ENCODE peak calls at places on chromosome X, in four cellular contexts. G, D, F and N are unnamed samples.

GRCh38 chrX:4656419-4656818 is 943.0 kb upstream of the PRKX start:
- DNase-seq in G (no peak), D (no peak), F (no peak), N (no peak)

GRCh38 chrX:134782796-134783195 is 124.5 kb upstream of the PLAC1 start:
- DNase-seq in G (no peak), D (no peak), F (no peak), N (no peak)

GRCh38 chrX:124388562-124388961 is 42.2 kb downstream of the SH2D1A start:
- DNase-seq in G (peak; percentile 71), D (peak; percentile 36), F (peak; percentile 34), N (peak; percentile 17)

GRCh38 chrX:9530848-9531274 is 66.0 kb downstream of the TBL1X start:
- DNase-seq in G (peak; percentile 62), D (peak; percentile 82), F (peak; percentile 44), N (peak; percentile 40)

GRCh38 chrX:67568769-67569168 is 24.9 kb downstream of the AR start:
- DNase-seq in G (no peak), D (no peak), F (no peak), N (no peak)

GRCh38 chrX:70455366-70456202 is 10.9 kb downstream of the DLG3 start:
- DNase-seq in G (no peak), D (no peak), F (no peak), N (no peak)

GRCh38 chrX:76253432-76253831 is 80.6 kb downstream of the PBDC1 start:
- DNase-seq in G (peak; percentile 52), D (peak; percentile 25), F (peak; percentile 2), N (no peak)

GRCh38 chrX:130060122-130061069 is 49.9 kb downstream of the ELF4 start:
- DNase-seq in G (peak; percentile 73), D (peak; percentile 80), F (peak; percentile 41), N (peak; percentile 76)

GRCh38 chrX:152895724-152896420 is 2.0 kb upstream of the ZNF185 start:
- DNase-seq in G (no peak), D (no peak), F (no peak), N (no peak)

GRCh38 chrX:9278475-9279270 is 186.2 kb upstream of the TBL1X start:
- DNase-seq in G (no peak), D (no peak), F (no peak), N (no peak)

GRCh38 chrX:71217298-71217697 is 5.7 kb upstream of the GJB1 start:
- DNase-seq in G (no peak), D (no peak), F (no peak), N (no peak)

GRCh38 chrX:125205918-125206665 is 113.6 kb upstream of the TEX13C start:
- DNase-seq in G (no peak), D (no peak), F (no peak), N (no peak)

GRCh38 chrX:20267924-20268701 is 1.4 kb upstream of the RPS6KA3 start:
- DNase-seq in G (no peak), D (peak; percentile 62), F (peak; percentile 23), N (no peak)

GRCh38 chrX:23879380-23880090 is 28.2 kb downstream of the APOO start:
- DNase-seq in G (no peak), D (no peak), F (no peak), N (no peak)

GRCh38 chrX:131816551-131817136 is 206.5 kb upstream of the STK26 start:
- DNase-seq in G (peak; percentile 86), D (peak; percentile 88), F (peak; percentile 32), N (peak; percentile 81)

GRCh38 chrX:17065100-17065499 is 118.6 kb downstream of the REPS2 start:
- DNase-seq in G (no peak), D (no peak), F (no peak), N (no peak)

GRCh38 chrX:68717663-68718442 is 70.4 kb downstream of the STARD8 start:
- DNase-seq in G (no peak), D (peak; percentile 11), F (no peak), N (no peak)

GRCh38 chrX:79270401-79270800 is 96.7 kb downstream of the ITM2A start:
- DNase-seq in G (peak; percentile 74), D (peak; percentile 22), F (no peak), N (no peak)

GRCh38 chrX:130339408-130340222 is at the start of gene SLC25A14:
- DNase-seq in G (peak; percentile 80), D (peak; percentile 76), F (peak; percentile 41), N (peak; percentile 72)

GRCh38 chrX:14871767-14872166 is 1.1 kb downstream of the FANCB start:
- DNase-seq in G (no peak), D (no peak), F (no peak), N (no peak)

GRCh38 chrX:105822138-105823091 is at the start of gene NRK:
- DNase-seq in G (no peak), D (peak; percentile 71), F (no peak), N (no peak)

GRCh38 chrX:112078606-112079005 is 4.0 kb downstream of the TRPC5 start:
- DNase-seq in G (no peak), D (no peak), F (no peak), N (no peak)

GRCh38 chrX:31449975-31450374 is 378.1 kb upstream of the FTHL17 start:
- DNase-seq in G (no peak), D (no peak), F (no peak), N (no peak)

GRCh38 chrX:69066021-69066757 is 99.1 kb downstream of the PJA1 start:
- DNase-seq in G (no peak), D (no peak), F (no peak), N (no peak)

GRCh38 chrX:11664211-11664888 is 1.4 kb downstream of the ARHGAP6 start:
- DNase-seq in G (no peak), D (peak; percentile 18), F (no peak), N (no peak)

GRCh38 chrX:103722505-103722904 is 11.8 kb downstream of the TMEM31 start:
- DNase-seq in G (no peak), D (peak; percentile 28), F (no peak), N (no peak)

GRCh38 chrX:54808109-54808604 is 612 bp downstream of the MAGED2 start:
- DNase-seq in G (peak; percentile 41), D (peak; percentile 87), F (peak; percentile 57), N (no peak)

GRCh38 chrX:37846558-37846933 is 825 bp downstream of the DYNLT3 start:
- DNase-seq in G (no peak), D (no peak), F (no peak), N (no peak)

GRCh38 chrX:52220936-52221335 is 36.2 kb downstream of the MAGED4 start:
- DNase-seq in G (no peak), D (no peak), F (no peak), N (no peak)

GRCh38 chrX:16023790-16024734 is 99.3 kb upstream of the GRPR start:
- DNase-seq in G (no peak), D (no peak), F (no peak), N (no peak)

GRCh38 chrX:108359811-108360602 is 78.2 kb downstream of the COL4A6 start:
- DNase-seq in G (no peak), D (no peak), F (no peak), N (no peak)

GRCh38 chrX:46576458-46576857 is 2.9 kb downstream of the CHST7 start:
- DNase-seq in G (no peak), D (no peak), F (no peak), N (no peak)

GRCh38 chrX:130416785-130417184 is 15.0 kb downstream of the RBMX2 start:
- DNase-seq in G (no peak), D (no peak), F (no peak), N (no peak)